ENCODE peak calls at places on chromosomes 2 and 18, in four cellular contexts. G is mesendoderm, I is IMR-90, C is neuronal stem cell. V is an unnamed sample.

GRCh38 chr18:58785171-58785805 is 79.4 kb upstream of the ZNF532 start:
- DNase-seq in G (peak), I (peak), C (no peak), V (peak)

GRCh38 chr2:64056021-64056420 is 36.8 kb upstream of the VPS54 start:
- DNase-seq in G (no peak), I (no peak), C (no peak), V (no peak)

GRCh38 chr2:172220111-172220510 is 117.4 kb upstream of the DLX2 start:
- DNase-seq in G (no peak), I (no peak), C (no peak), V (no peak)

GRCh38 chr2:16298866-16299265 is 358.5 kb downstream of the MYCN start:
- DNase-seq in G (no peak), I (no peak), C (no peak), V (peak)

GRCh38 chr2:173151671-173152398 is 76.2 kb downstream of the MAP3K20 start:
- DNase-seq in G (no peak), I (peak), C (no peak), V (no peak)

GRCh38 chr2:235421618-235422017 is 72.2 kb upstream of the AGAP1 start:
- DNase-seq in G (no peak), I (no peak), C (no peak), V (no peak)

GRCh38 chr18:71038196-71038595 is 749.4 kb downstream of the SOCS6 start:
- DNase-seq in G (no peak), I (no peak), C (no peak), V (no peak)

GRCh38 chr2:184363213-184363612 is 235.1 kb upstream of the ZNF804A start:
- DNase-seq in G (no peak), I (no peak), C (no peak), V (no peak)

GRCh38 chr18:31185551-31185950 is 22.9 kb upstream of the DSC1 start:
- DNase-seq in G (no peak), I (no peak), C (no peak), V (no peak)

GRCh38 chr18:75455249-75456183 is 28.0 kb upstream of the SMIM21 start:
- DNase-seq in G (peak), I (peak), C (peak), V (no peak)

GRCh38 chr18:34122724-34123334 is 101.9 kb downstream of the NOL4 start:
- DNase-seq in G (peak), I (peak), C (peak), V (peak)

GRCh38 chr18:50924372-50924771 is 43.5 kb upstream of the ELAC1 start:
- DNase-seq in G (no peak), I (peak), C (no peak), V (peak)

GRCh38 chr2:113124181-113124961 is 3.0 kb upstream of the IL1RN start:
- DNase-seq in G (no peak), I (peak), C (no peak), V (peak)

GRCh38 chr2:185608799-185609198 is 129.8 kb upstream of the FSIP2 start:
- DNase-seq in G (no peak), I (no peak), C (no peak), V (no peak)

GRCh38 chr2:240922234-240922981 is 16.3 kb downstream of the CROCC2 start:
- DNase-seq in G (no peak), I (no peak), C (no peak), V (no peak)

GRCh38 chr2:98026292-98026691 is 30.5 kb upstream of the TMEM131 start:
- DNase-seq in G (no peak), I (no peak), C (no peak), V (no peak)

GRCh38 chr2:36322108-36322507 is 33.5 kb upstream of the CRIM1 start:
- DNase-seq in G (peak), I (peak), C (no peak), V (no peak)

GRCh38 chr18:76687271-76688006 is 134.9 kb upstream of the ZNF236 start:
- DNase-seq in G (peak), I (peak), C (no peak), V (no peak)

GRCh38 chr2:223044092-223044836 is 7.7 kb upstream of the KCNE4 start:
- DNase-seq in G (peak), I (no peak), C (no peak), V (no peak)

GRCh38 chr2:194486316-194486715 is 1170.7 kb upstream of the SLC39A10 start:
- DNase-seq in G (no peak), I (no peak), C (no peak), V (no peak)

GRCh38 chr2:188238386-188238785 is 53.3 kb upstream of the GULP1 start:
- DNase-seq in G (peak), I (no peak), C (no peak), V (no peak)

GRCh38 chr18:26553943-26554342 is 5.6 kb upstream of the KCTD1 start:
- DNase-seq in G (no peak), I (no peak), C (no peak), V (no peak)

GRCh38 chr18:40868110-40868858 is 1086.8 kb upstream of the PIK3C3 start:
- DNase-seq in G (no peak), I (peak), C (no peak), V (peak)

GRCh38 chr18:10038268-10038667 is 124.5 kb downstream of the VAPA start:
- DNase-seq in G (no peak), I (no peak), C (no peak), V (no peak)

GRCh38 chr2:200788129-200788718 is 23.5 kb upstream of the BZW1 start:
- DNase-seq in G (no peak), I (peak), C (no peak), V (no peak)

GRCh38 chr2:54482725-54483124 is 26.6 kb downstream of the SPTBN1 start:
- DNase-seq in G (peak), I (peak), C (peak), V (no peak)

GRCh38 chr2:111628221-111628620 is 255.8 kb downstream of the ANAPC1 start:
- DNase-seq in G (no peak), I (no peak), C (no peak), V (no peak)

GRCh38 chr2:126771501-126772195 is 115.7 kb downstream of the GYPC start:
- DNase-seq in G (no peak), I (no peak), C (no peak), V (no peak)

GRCh38 chr18:44325903-44326650 is 354.6 kb upstream of the SETBP1 start:
- DNase-seq in G (peak), I (peak), C (peak), V (peak)

GRCh38 chr2:69837533-69837932 is 8.1 kb downstream of the GMCL1 start:
- DNase-seq in G (no peak), I (no peak), C (no peak), V (no peak)

GRCh38 chr18:49768051-49768391 is 45.3 kb downstream of the ACAA2 start:
- DNase-seq in G (peak), I (peak), C (peak), V (peak)

GRCh38 chr2:26925100-26925791 is 45.2 kb upstream of the MAPRE3 start:
- DNase-seq in G (peak), I (no peak), C (no peak), V (no peak)

GRCh38 chr2:137838255-137839092 is 125.8 kb upstream of the HNMT start:
- DNase-seq in G (peak), I (peak), C (peak), V (peak)

GRCh38 chr2:112048887-112049286 is 6.2 kb upstream of the TMEM87B start:
- DNase-seq in G (peak), I (peak), C (peak), V (peak)

GRCh38 chr2:81870119-81870518 is 1565.6 kb upstream of the LRRTM1 start:
- DNase-seq in G (no peak), I (no peak), C (no peak), V (no peak)

GRCh38 chr2:46813046-46813445 is 102.6 kb downstream of the MCFD2 start:
- DNase-seq in G (no peak), I (peak), C (no peak), V (no peak)

GRCh38 chr2:69993048-69993565 is 31.7 kb upstream of the ASPRV1 start:
- DNase-seq in G (no peak), I (no peak), C (no peak), V (no peak)

GRCh38 chr2:149160701-149161217 is 122.3 kb downstream of the LYPD6B start:
- DNase-seq in G (peak), I (no peak), C (no peak), V (peak)
- H2AK5ac ChIP-seq in G (no peak), I (no peak), C (no peak), V (no peak)

GRCh38 chr18:12014521-12014920 is 33.2 kb downstream of the IMPA2 start:
- DNase-seq in G (no peak), I (no peak), C (no peak), V (no peak)
- H2AK5ac ChIP-seq in G (no peak), I (no peak), C (no peak), V (no peak)

GRCh38 chr2:28387082-28387960 is 5.3 kb upstream of the FOSL2 start:
- DNase-seq in G (no peak), I (peak), C (no peak), V (no peak)
- H2AK5ac ChIP-seq in G (no peak), I (peak), C (no peak), V (peak)

DNA sequence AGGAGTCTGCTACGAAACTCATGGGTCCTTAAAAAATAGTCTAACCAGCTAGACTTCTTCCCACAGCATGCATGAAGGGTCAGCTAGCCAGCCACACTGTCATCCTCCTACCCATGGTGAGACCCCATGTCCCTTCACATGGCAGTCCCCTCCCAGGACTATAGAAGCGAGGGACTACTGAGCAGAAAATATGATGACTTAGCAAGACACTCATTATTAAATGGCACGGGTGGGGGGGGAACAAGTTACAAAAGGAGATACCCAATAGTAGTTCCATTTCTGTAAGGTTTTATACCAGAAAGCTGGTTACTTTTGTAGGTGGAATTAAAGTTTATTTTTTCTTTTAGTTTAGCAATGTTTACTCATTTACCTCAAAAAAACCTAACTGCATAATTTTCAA is 31.5 kb downstream of the ST8SIA5 start:
- DNase-seq in G (no peak), I (no peak), C (no peak), V (no peak)
- H2AK5ac ChIP-seq in G (no peak), I (no peak), C (no peak), V (no peak)

DNA sequence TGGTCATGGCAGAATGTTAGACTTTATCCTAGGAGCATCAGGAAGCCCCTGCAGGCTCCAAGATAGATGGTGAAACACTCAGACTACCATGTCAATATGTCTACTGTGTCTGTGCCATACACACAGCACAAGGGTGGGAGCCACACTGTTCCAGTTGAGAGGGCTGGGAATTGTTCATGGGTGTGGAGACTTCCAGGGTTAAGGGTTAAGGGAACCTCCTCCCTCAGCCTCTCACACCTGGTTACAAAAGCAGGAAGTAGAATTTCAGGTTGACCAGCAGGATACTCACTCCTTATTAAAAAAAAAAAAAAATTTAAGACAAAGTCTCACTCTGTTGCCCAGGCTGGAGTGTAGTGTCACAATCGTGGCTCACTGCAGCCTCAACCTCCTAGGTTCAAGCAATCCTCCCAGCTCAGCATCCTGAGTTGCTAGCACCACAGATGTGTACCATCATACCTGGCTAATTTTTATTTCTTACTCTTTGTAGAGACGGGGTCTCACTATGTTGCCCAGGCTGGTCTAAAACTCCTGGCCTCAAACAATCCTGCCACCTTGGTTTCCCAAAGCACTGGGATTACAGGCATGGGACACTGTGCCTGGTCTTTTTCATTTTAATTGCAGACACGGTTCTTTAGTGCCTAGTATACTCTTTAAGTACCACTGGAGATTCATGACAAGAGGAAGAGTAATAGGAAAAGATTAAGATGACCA is 26.0 kb downstream of the SULT1C2 start:
- DNase-seq in G (no peak), I (no peak), C (no peak), V (no peak)
- H2AK5ac ChIP-seq in G (no peak), I (no peak), C (no peak), V (no peak)

GRCh38 chr2:1728821-1729220 is 15.5 kb downstream of the PXDN start:
- DNase-seq in G (peak), I (peak), C (no peak), V (peak)
- H2AK5ac ChIP-seq in G (no peak), I (peak), C (no peak), V (no peak)

V was measured in trophoblast cell.